ENCODE peak calls at places on chromosomes 12 and 14, in seven cellular contexts. One of them, this sample, is unnamed.

GRCh38 chr14:31278883-31279282 is 71.3 kb upstream of the HECTD1 start:
- DNase-seq in T-helper 2 cell: no peak
- DNase-seq in immature natural killer cell: no peak
- DNase-seq in NCI-H460: no peak
- DNase-seq in cardiac fibroblast: no peak
- DNase-seq in heart left ventricle: no peak
- DNase-seq in stimulated activated CD4-positive, alpha-beta T cell treated with anti-CD3 and anti-CD28 coated beads, Interleukin-4, amount 100 ng/mL, for 48 hours: no peak
- DNase-seq in this sample: no peak

GRCh38 chr12:59811991-59812390 is 216.2 kb downstream of the SLC16A7 start:
- DNase-seq in immature natural killer cell: no peak
- DNase-seq in NCI-H460: no peak
- DNase-seq in cardiac fibroblast: no peak
- DNase-seq in T-helper 2 cell: no peak
- DNase-seq in stimulated activated CD4-positive, alpha-beta T cell treated with anti-CD3 and anti-CD28 coated beads, Interleukin-4, amount 100 ng/mL, for 48 hours: no peak
- DNase-seq in heart left ventricle: no peak
- DNase-seq in this sample: no peak

GRCh38 chr14:55583942-55584468 is 4.0 kb downstream of the KTN1 start:
- DNase-seq in cardiac fibroblast: no peak
- DNase-seq in stimulated activated CD4-positive, alpha-beta T cell treated with anti-CD3 and anti-CD28 coated beads, Interleukin-4, amount 100 ng/mL, for 48 hours: no peak
- DNase-seq in immature natural killer cell: no peak
- DNase-seq in heart left ventricle: no peak
- DNase-seq in NCI-H460: no peak
- DNase-seq in T-helper 2 cell: no peak
- DNase-seq in this sample: no peak

GRCh38 chr14:71175491-71175890 is 268.2 kb downstream of the PCNX1 start:
- DNase-seq in stimulated activated CD4-positive, alpha-beta T cell treated with anti-CD3 and anti-CD28 coated beads, Interleukin-4, amount 100 ng/mL, for 48 hours: no peak
- DNase-seq in heart left ventricle: no peak
- DNase-seq in NCI-H460: no peak
- DNase-seq in immature natural killer cell: no peak
- DNase-seq in T-helper 2 cell: no peak
- DNase-seq in cardiac fibroblast: no peak
- DNase-seq in this sample: no peak

GRCh38 chr14:26088260-26088659 is 509.6 kb downstream of the NOVA1 start:
- DNase-seq in NCI-H460: no peak
- DNase-seq in stimulated activated CD4-positive, alpha-beta T cell treated with anti-CD3 and anti-CD28 coated beads, Interleukin-4, amount 100 ng/mL, for 48 hours: no peak
- DNase-seq in immature natural killer cell: no peak
- DNase-seq in cardiac fibroblast: no peak
- DNase-seq in heart left ventricle: no peak
- DNase-seq in T-helper 2 cell: no peak
- DNase-seq in this sample: no peak

GRCh38 chr14:98182385-98183055 is 1089.5 kb downstream of the BCL11B start:
- DNase-seq in stimulated activated CD4-positive, alpha-beta T cell treated with anti-CD3 and anti-CD28 coated beads, Interleukin-4, amount 100 ng/mL, for 48 hours: peak
- DNase-seq in heart left ventricle: no peak
- DNase-seq in NCI-H460: no peak
- DNase-seq in cardiac fibroblast: peak
- DNase-seq in T-helper 2 cell: peak
- DNase-seq in immature natural killer cell: no peak
- DNase-seq in this sample: no peak

GRCh38 chr12:51090705-51091229 is 7.4 kb upstream of the CSRNP2 start:
- DNase-seq in T-helper 2 cell: no peak
- DNase-seq in heart left ventricle: no peak
- DNase-seq in immature natural killer cell: no peak
- DNase-seq in cardiac fibroblast: no peak
- DNase-seq in NCI-H460: no peak
- DNase-seq in stimulated activated CD4-positive, alpha-beta T cell treated with anti-CD3 and anti-CD28 coated beads, Interleukin-4, amount 100 ng/mL, for 48 hours: no peak
- DNase-seq in this sample: no peak

GRCh38 chr12:104057771-104058197 is 6.5 kb upstream of the HCFC2 start:
- DNase-seq in NCI-H460: no peak
- DNase-seq in immature natural killer cell: peak
- DNase-seq in stimulated activated CD4-positive, alpha-beta T cell treated with anti-CD3 and anti-CD28 coated beads, Interleukin-4, amount 100 ng/mL, for 48 hours: no peak
- DNase-seq in cardiac fibroblast: peak
- DNase-seq in heart left ventricle: no peak
- DNase-seq in T-helper 2 cell: no peak
- DNase-seq in this sample: no peak

GRCh38 chr12:47281667-47282171 is 202.0 kb upstream of the AMIGO2 start:
- DNase-seq in immature natural killer cell: no peak
- DNase-seq in NCI-H460: no peak
- DNase-seq in stimulated activated CD4-positive, alpha-beta T cell treated with anti-CD3 and anti-CD28 coated beads, Interleukin-4, amount 100 ng/mL, for 48 hours: peak
- DNase-seq in cardiac fibroblast: peak
- DNase-seq in T-helper 2 cell: no peak
- DNase-seq in heart left ventricle: no peak
- DNase-seq in this sample: no peak

GRCh38 chr14:37985826-37986470 is 221.8 kb upstream of the SSTR1 start:
- DNase-seq in cardiac fibroblast: peak
- DNase-seq in NCI-H460: peak
- DNase-seq in stimulated activated CD4-positive, alpha-beta T cell treated with anti-CD3 and anti-CD28 coated beads, Interleukin-4, amount 100 ng/mL, for 48 hours: peak
- DNase-seq in T-helper 2 cell: peak
- DNase-seq in heart left ventricle: peak
- DNase-seq in immature natural killer cell: peak
- DNase-seq in this sample: peak

GRCh38 chr12:44224399-44224798 is 388.5 kb downstream of the TMEM117 start:
- DNase-seq in NCI-H460: no peak
- DNase-seq in T-helper 2 cell: no peak
- DNase-seq in immature natural killer cell: no peak
- DNase-seq in stimulated activated CD4-positive, alpha-beta T cell treated with anti-CD3 and anti-CD28 coated beads, Interleukin-4, amount 100 ng/mL, for 48 hours: no peak
- DNase-seq in heart left ventricle: no peak
- DNase-seq in cardiac fibroblast: no peak
- DNase-seq in this sample: no peak

GRCh38 chr12:103780093-103780440 is 61.0 kb downstream of the NT5DC3 start:
- DNase-seq in immature natural killer cell: no peak
- DNase-seq in cardiac fibroblast: peak
- DNase-seq in NCI-H460: no peak
- DNase-seq in T-helper 2 cell: no peak
- DNase-seq in heart left ventricle: no peak
- DNase-seq in stimulated activated CD4-positive, alpha-beta T cell treated with anti-CD3 and anti-CD28 coated beads, Interleukin-4, amount 100 ng/mL, for 48 hours: no peak
- DNase-seq in this sample: no peak

GRCh38 chr14:30874999-30875787 is 834 bp downstream of the COCH start:
- DNase-seq in stimulated activated CD4-positive, alpha-beta T cell treated with anti-CD3 and anti-CD28 coated beads, Interleukin-4, amount 100 ng/mL, for 48 hours: no peak
- DNase-seq in immature natural killer cell: no peak
- DNase-seq in heart left ventricle: no peak
- DNase-seq in T-helper 2 cell: peak
- DNase-seq in NCI-H460: no peak
- DNase-seq in cardiac fibroblast: no peak
- DNase-seq in this sample: peak

GRCh38 chr14:100914597-100915021 is 11.1 kb upstream of the RTL1 start:
- DNase-seq in immature natural killer cell: no peak
- DNase-seq in heart left ventricle: no peak
- DNase-seq in T-helper 2 cell: no peak
- DNase-seq in stimulated activated CD4-positive, alpha-beta T cell treated with anti-CD3 and anti-CD28 coated beads, Interleukin-4, amount 100 ng/mL, for 48 hours: no peak
- DNase-seq in NCI-H460: no peak
- DNase-seq in cardiac fibroblast: no peak
- DNase-seq in this sample: no peak

GRCh38 chr12:570237-570925 is 92.9 kb downstream of the NINJ2 start:
- DNase-seq in T-helper 2 cell: no peak
- DNase-seq in immature natural killer cell: no peak
- DNase-seq in NCI-H460: peak
- DNase-seq in cardiac fibroblast: peak
- DNase-seq in stimulated activated CD4-positive, alpha-beta T cell treated with anti-CD3 and anti-CD28 coated beads, Interleukin-4, amount 100 ng/mL, for 48 hours: no peak
- DNase-seq in heart left ventricle: peak
- DNase-seq in this sample: peak

GRCh38 chr14:48398675-48399282 is 723.4 kb upstream of the MDGA2 start:
- DNase-seq in NCI-H460: peak
- DNase-seq in heart left ventricle: no peak
- DNase-seq in cardiac fibroblast: peak
- DNase-seq in stimulated activated CD4-positive, alpha-beta T cell treated with anti-CD3 and anti-CD28 coated beads, Interleukin-4, amount 100 ng/mL, for 48 hours: no peak
- DNase-seq in immature natural killer cell: no peak
- DNase-seq in T-helper 2 cell: no peak
- DNase-seq in this sample: no peak

GRCh38 chr12:116128779-116129178 is 148.7 kb downstream of the MED13L start:
- DNase-seq in cardiac fibroblast: no peak
- DNase-seq in stimulated activated CD4-positive, alpha-beta T cell treated with anti-CD3 and anti-CD28 coated beads, Interleukin-4, amount 100 ng/mL, for 48 hours: no peak
- DNase-seq in NCI-H460: no peak
- DNase-seq in T-helper 2 cell: no peak
- DNase-seq in heart left ventricle: no peak
- DNase-seq in immature natural killer cell: no peak
- DNase-seq in this sample: no peak

GRCh38 chr14:24710403-24711063 is 76.5 kb upstream of the GZMB start:
- DNase-seq in T-helper 2 cell: peak
- DNase-seq in cardiac fibroblast: peak
- DNase-seq in immature natural killer cell: peak
- DNase-seq in NCI-H460: peak
- DNase-seq in stimulated activated CD4-positive, alpha-beta T cell treated with anti-CD3 and anti-CD28 coated beads, Interleukin-4, amount 100 ng/mL, for 48 hours: no peak
- DNase-seq in heart left ventricle: peak
- DNase-seq in this sample: peak

GRCh38 chr12:54016478-54016964 is 7.7 kb downstream of the HOXC8 start:
- DNase-seq in heart left ventricle: no peak
- DNase-seq in immature natural killer cell: no peak
- DNase-seq in stimulated activated CD4-positive, alpha-beta T cell treated with anti-CD3 and anti-CD28 coated beads, Interleukin-4, amount 100 ng/mL, for 48 hours: no peak
- DNase-seq in NCI-H460: peak
- DNase-seq in T-helper 2 cell: no peak
- DNase-seq in cardiac fibroblast: no peak
- DNase-seq in this sample: no peak

GRCh38 chr12:32331133-32331532 is 68.2 kb upstream of the FGD4 start:
- DNase-seq in cardiac fibroblast: peak
- DNase-seq in heart left ventricle: no peak
- DNase-seq in stimulated activated CD4-positive, alpha-beta T cell treated with anti-CD3 and anti-CD28 coated beads, Interleukin-4, amount 100 ng/mL, for 48 hours: no peak
- DNase-seq in T-helper 2 cell: no peak
- DNase-seq in immature natural killer cell: no peak
- DNase-seq in NCI-H460: peak
- DNase-seq in this sample: no peak

GRCh38 chr14:70008457-70008856 is 129.2 kb downstream of the SMOC1 start:
- DNase-seq in T-helper 2 cell: no peak
- DNase-seq in heart left ventricle: no peak
- DNase-seq in stimulated activated CD4-positive, alpha-beta T cell treated with anti-CD3 and anti-CD28 coated beads, Interleukin-4, amount 100 ng/mL, for 48 hours: no peak
- DNase-seq in immature natural killer cell: no peak
- DNase-seq in cardiac fibroblast: no peak
- DNase-seq in NCI-H460: no peak
- DNase-seq in this sample: no peak

GRCh38 chr14:68910540-68910939 is 68.6 kb downstream of the ACTN1 start:
- DNase-seq in cardiac fibroblast: no peak
- DNase-seq in T-helper 2 cell: no peak
- DNase-seq in heart left ventricle: no peak
- DNase-seq in stimulated activated CD4-positive, alpha-beta T cell treated with anti-CD3 and anti-CD28 coated beads, Interleukin-4, amount 100 ng/mL, for 48 hours: no peak
- DNase-seq in NCI-H460: no peak
- DNase-seq in immature natural killer cell: no peak
- DNase-seq in this sample: no peak

GRCh38 chr12:49984960-49985359 is 12.2 kb downstream of the AQP6 start:
- DNase-seq in stimulated activated CD4-positive, alpha-beta T cell treated with anti-CD3 and anti-CD28 coated beads, Interleukin-4, amount 100 ng/mL, for 48 hours: no peak
- DNase-seq in NCI-H460: no peak
- DNase-seq in immature natural killer cell: no peak
- DNase-seq in cardiac fibroblast: no peak
- DNase-seq in heart left ventricle: no peak
- DNase-seq in T-helper 2 cell: no peak
- DNase-seq in this sample: no peak

GRCh38 chr12:114476159-114476558 is 70.2 kb upstream of the TBX5 start:
- DNase-seq in stimulated activated CD4-positive, alpha-beta T cell treated with anti-CD3 and anti-CD28 coated beads, Interleukin-4, amount 100 ng/mL, for 48 hours: no peak
- DNase-seq in T-helper 2 cell: no peak
- DNase-seq in cardiac fibroblast: peak
- DNase-seq in NCI-H460: peak
- DNase-seq in immature natural killer cell: no peak
- DNase-seq in heart left ventricle: no peak
- DNase-seq in this sample: no peak

GRCh38 chr12:124764451-124764850 is 99.2 kb downstream of the SCARB1 start:
- DNase-seq in cardiac fibroblast: peak
- DNase-seq in stimulated activated CD4-positive, alpha-beta T cell treated with anti-CD3 and anti-CD28 coated beads, Interleukin-4, amount 100 ng/mL, for 48 hours: no peak
- DNase-seq in immature natural killer cell: no peak
- DNase-seq in NCI-H460: no peak
- DNase-seq in heart left ventricle: no peak
- DNase-seq in T-helper 2 cell: no peak
- DNase-seq in this sample: no peak

GRCh38 chr12:127191124-127191523 is 1075.8 kb upstream of the TMEM132C start:
- DNase-seq in heart left ventricle: no peak
- DNase-seq in stimulated activated CD4-positive, alpha-beta T cell treated with anti-CD3 and anti-CD28 coated beads, Interleukin-4, amount 100 ng/mL, for 48 hours: no peak
- DNase-seq in cardiac fibroblast: peak
- DNase-seq in immature natural killer cell: no peak
- DNase-seq in NCI-H460: no peak
- DNase-seq in T-helper 2 cell: no peak
- DNase-seq in this sample: no peak

GRCh38 chr12:24972078-24972477 is 23.2 kb upstream of the BCAT1 start:
- DNase-seq in T-helper 2 cell: no peak
- DNase-seq in heart left ventricle: no peak
- DNase-seq in stimulated activated CD4-positive, alpha-beta T cell treated with anti-CD3 and anti-CD28 coated beads, Interleukin-4, amount 100 ng/mL, for 48 hours: no peak
- DNase-seq in immature natural killer cell: no peak
- DNase-seq in cardiac fibroblast: no peak
- DNase-seq in NCI-H460: no peak
- DNase-seq in this sample: no peak

GRCh38 chr12:127898616-127899015 is 368.4 kb upstream of the TMEM132C start:
- DNase-seq in stimulated activated CD4-positive, alpha-beta T cell treated with anti-CD3 and anti-CD28 coated beads, Interleukin-4, amount 100 ng/mL, for 48 hours: no peak
- DNase-seq in heart left ventricle: no peak
- DNase-seq in cardiac fibroblast: no peak
- DNase-seq in NCI-H460: no peak
- DNase-seq in immature natural killer cell: no peak
- DNase-seq in T-helper 2 cell: no peak
- DNase-seq in this sample: no peak

GRCh38 chr14:65849558-65849957 is 437.0 kb downstream of the FUT8 start:
- DNase-seq in immature natural killer cell: no peak
- DNase-seq in cardiac fibroblast: no peak
- DNase-seq in stimulated activated CD4-positive, alpha-beta T cell treated with anti-CD3 and anti-CD28 coated beads, Interleukin-4, amount 100 ng/mL, for 48 hours: no peak
- DNase-seq in heart left ventricle: no peak
- DNase-seq in NCI-H460: no peak
- DNase-seq in T-helper 2 cell: no peak
- DNase-seq in this sample: no peak

GRCh38 chr12:47033081-47033480 is 46.3 kb upstream of the PCED1B start:
- DNase-seq in stimulated activated CD4-positive, alpha-beta T cell treated with anti-CD3 and anti-CD28 coated beads, Interleukin-4, amount 100 ng/mL, for 48 hours: no peak
- DNase-seq in NCI-H460: no peak
- DNase-seq in heart left ventricle: no peak
- DNase-seq in T-helper 2 cell: no peak
- DNase-seq in immature natural killer cell: no peak
- DNase-seq in cardiac fibroblast: peak
- DNase-seq in this sample: no peak

GRCh38 chr12:108374596-108375320 is 35.6 kb upstream of the CMKLR1 start:
- DNase-seq in immature natural killer cell: no peak
- DNase-seq in stimulated activated CD4-positive, alpha-beta T cell treated with anti-CD3 and anti-CD28 coated beads, Interleukin-4, amount 100 ng/mL, for 48 hours: no peak
- DNase-seq in cardiac fibroblast: no peak
- DNase-seq in NCI-H460: no peak
- DNase-seq in heart left ventricle: no peak
- DNase-seq in T-helper 2 cell: no peak
- DNase-seq in this sample: no peak

GRCh38 chr14:90760591-90761316 is 55.5 kb downstream of the TTC7B start:
- DNase-seq in stimulated activated CD4-positive, alpha-beta T cell treated with anti-CD3 and anti-CD28 coated beads, Interleukin-4, amount 100 ng/mL, for 48 hours: no peak
- DNase-seq in T-helper 2 cell: no peak
- DNase-seq in cardiac fibroblast: peak
- DNase-seq in immature natural killer cell: no peak
- DNase-seq in NCI-H460: peak
- DNase-seq in heart left ventricle: no peak
- DNase-seq in this sample: no peak

GRCh38 chr14:99756796-99757195 is 36.4 kb upstream of the EML1 start:
- DNase-seq in heart left ventricle: no peak
- DNase-seq in immature natural killer cell: no peak
- DNase-seq in T-helper 2 cell: no peak
- DNase-seq in NCI-H460: no peak
- DNase-seq in cardiac fibroblast: no peak
- DNase-seq in stimulated activated CD4-positive, alpha-beta T cell treated with anti-CD3 and anti-CD28 coated beads, Interleukin-4, amount 100 ng/mL, for 48 hours: no peak
- DNase-seq in this sample: no peak

GRCh38 chr12:111341426-111342065 is 27.3 kb downstream of the PHETA1 start:
- DNase-seq in heart left ventricle: no peak
- DNase-seq in T-helper 2 cell: no peak
- DNase-seq in stimulated activated CD4-positive, alpha-beta T cell treated with anti-CD3 and anti-CD28 coated beads, Interleukin-4, amount 100 ng/mL, for 48 hours: no peak
- DNase-seq in cardiac fibroblast: no peak
- DNase-seq in NCI-H460: no peak
- DNase-seq in immature natural killer cell: no peak
- DNase-seq in this sample: no peak